ENCODE peak calls at places on chromosomes 11 and 22, in four cellular contexts. N, L, P and H are unnamed samples.

GRCh38 chr11:124762077-124762623 is at the start of gene ESAM:
- DNase-seq in N (no peak), L (peak; percentile 64), P (no peak), H (peak; percentile 76)

GRCh38 chr22:36463783-36464184 is 17.7 kb downstream of the TXN2 start:
- DNase-seq in N (no peak), L (no peak), P (no peak), H (no peak)

GRCh38 chr11:101327908-101328307 is 198.3 kb upstream of the PGR start:
- DNase-seq in N (no peak), L (no peak), P (no peak), H (no peak)

GRCh38 chr22:47625531-47626427 is 863.3 kb downstream of the TBC1D22A start:
- DNase-seq in N (no peak), L (no peak), P (no peak), H (no peak)

GRCh38 chr11:19242184-19242932 is 1.6 kb upstream of the E2F8 start:
- DNase-seq in N (no peak), L (peak; percentile 63), P (no peak), H (no peak)

GRCh38 chr22:47801541-47802245 is 1039.2 kb downstream of the TBC1D22A start:
- DNase-seq in N (no peak), L (no peak), P (no peak), H (no peak)

GRCh38 chr11:78313181-78313788 is 104.3 kb downstream of the GAB2 start:
- DNase-seq in N (no peak), L (no peak), P (peak; percentile 36), H (no peak)

GRCh38 chr22:34800265-34800664 is 265.7 kb upstream of the ISX start:
- DNase-seq in N (no peak), L (no peak), P (no peak), H (no peak)

GRCh38 chr11:61079416-61080150 is 22.7 kb upstream of the CD5 start:
- DNase-seq in N (no peak), L (no peak), P (no peak), H (no peak)

GRCh38 chr11:78343303-78343702 is 74.3 kb downstream of the GAB2 start:
- DNase-seq in N (no peak), L (no peak), P (no peak), H (no peak)

GRCh38 chr22:50072167-50072555 is 13.1 kb downstream of the MLC1 start:
- DNase-seq in N (no peak), L (no peak), P (no peak), H (no peak)
- TF ChIP-seq TAF1 in N (no peak), L (no peak), P (no peak), H (no peak)

GRCh38 chr11:43034341-43034740 is 277.5 kb upstream of the API5 start:
- DNase-seq in N (no peak), L (no peak), P (no peak), H (no peak)

DNA sequence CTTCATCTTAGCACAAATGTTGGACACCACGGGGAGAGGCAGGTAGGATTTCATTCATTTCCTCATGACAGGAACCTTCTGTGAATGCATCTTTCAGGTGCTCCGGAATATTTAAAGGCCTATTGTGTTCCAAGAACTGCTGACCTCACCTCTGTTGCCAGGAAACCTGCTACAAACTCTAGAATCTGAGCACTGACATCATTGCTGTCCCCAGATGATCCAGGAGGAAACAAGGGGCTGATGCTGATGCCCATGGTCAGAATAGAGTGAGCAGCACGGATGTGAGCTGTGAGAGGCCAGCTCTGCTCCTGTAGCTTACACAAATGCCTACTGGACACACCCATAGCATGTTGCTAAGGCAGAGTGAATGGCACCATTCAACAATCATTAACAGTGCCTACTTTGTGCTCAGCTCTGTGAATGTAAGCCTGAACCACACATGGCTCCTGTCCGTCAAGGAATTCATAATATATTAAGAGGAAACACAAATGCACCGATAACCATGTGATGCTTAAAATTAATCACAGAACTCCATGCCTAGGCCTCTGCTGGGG is 276.7 kb upstream of the API5 start:
- DNase-seq in N (no peak), L (no peak), P (no peak), H (no peak)
- TF ChIP-seq TAF1 in N (no peak), L (no peak), P (no peak), H (no peak)

DNA sequence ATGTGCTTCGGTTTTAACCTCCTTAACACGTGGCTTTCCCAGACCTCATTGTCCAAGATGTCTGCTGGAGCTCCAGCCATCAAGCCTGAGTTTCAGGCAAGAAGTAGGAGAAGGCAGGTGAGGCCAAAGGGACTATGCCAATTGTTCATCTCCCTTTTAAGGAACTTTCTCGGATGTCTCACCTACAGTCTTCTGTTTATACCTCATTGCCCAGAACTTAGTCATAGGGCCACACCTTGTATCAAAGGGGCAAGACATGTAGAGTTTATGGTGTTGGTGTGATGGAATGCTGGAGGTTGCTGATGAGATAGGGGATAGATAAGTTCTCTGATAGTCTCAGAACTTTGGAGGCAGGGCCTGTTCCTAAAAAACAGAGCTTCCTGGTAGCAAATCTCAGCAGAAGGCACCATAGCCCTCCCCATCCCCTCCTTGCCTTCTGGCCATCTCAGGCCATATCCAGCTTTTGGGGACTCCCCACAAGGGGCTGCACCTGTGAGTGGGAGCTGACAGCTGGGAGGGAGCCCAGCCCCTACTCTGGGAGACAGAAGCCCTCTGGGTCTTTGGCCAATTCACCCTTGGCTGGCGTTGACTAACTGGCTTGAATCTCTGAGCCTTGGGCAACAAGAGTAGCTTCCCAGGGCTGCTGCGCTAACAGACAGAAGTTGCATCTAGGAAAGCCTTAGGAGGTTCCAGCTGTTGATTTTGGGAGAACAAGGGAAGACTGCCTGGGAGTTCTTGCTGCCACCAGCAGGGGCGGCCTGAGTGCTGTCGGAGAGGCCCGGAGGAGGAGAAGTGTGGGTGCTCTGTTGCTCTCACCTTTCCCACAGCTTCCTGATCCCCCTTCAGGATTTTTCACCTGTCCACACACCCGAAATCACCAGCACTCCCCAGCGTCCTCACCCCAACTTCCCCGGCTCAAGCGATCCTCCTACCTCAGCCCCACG is 149.8 kb upstream of the THY1 start:
- DNase-seq in N (no peak), L (no peak), P (no peak), H (no peak)
- TF ChIP-seq TAF1 in N (no peak), L (no peak), P (no peak), H (no peak)

GRCh38 chr11:91265946-91266345 is 958.7 kb upstream of the FAT3 start:
- DNase-seq in N (no peak), L (no peak), P (no peak), H (no peak)
- TF ChIP-seq TAF1 in N (no peak), L (no peak), P (no peak), H (no peak)

GRCh38 chr11:46127150-46127638 is 5.9 kb upstream of the PHF21A start:
- DNase-seq in N (no peak), L (no peak), P (peak; percentile 85), H (no peak)
- TF ChIP-seq TAF1 in N (no peak), L (no peak), P (no peak), H (no peak)

GRCh38 chr11:47139878-47140277 is 36.8 kb downstream of the ARFGAP2 start:
- DNase-seq in N (no peak), L (no peak), P (no peak), H (no peak)

GRCh38 chr11:47144541-47144940 is 32.1 kb downstream of the ARFGAP2 start:
- DNase-seq in N (no peak), L (no peak), P (no peak), H (no peak)

GRCh38 chr11:47148274-47148673 is 28.4 kb downstream of the ARFGAP2 start:
- DNase-seq in N (no peak), L (no peak), P (no peak), H (no peak)

GRCh38 chr11:47147250-47147649 is 29.4 kb downstream of the ARFGAP2 start:
- DNase-seq in N (no peak), L (no peak), P (no peak), H (no peak)

GRCh38 chr11:47143322-47143721 is 33.4 kb downstream of the ARFGAP2 start:
- DNase-seq in N (no peak), L (no peak), P (no peak), H (no peak)
- TF ChIP-seq TAF1 in N (no peak), L (no peak), P (no peak), H (no peak)

GRCh38 chr22:45742866-45743450 is 71.3 kb downstream of the ATXN10 start:
- DNase-seq in N (no peak), L (no peak), P (peak; percentile 96), H (no peak)
- TF ChIP-seq TAF1 in N (no peak), L (no peak), P (no peak), H (no peak)

GRCh38 chr11:120123946-120124345 is 14.0 kb downstream of the TRIM29 start:
- DNase-seq in N (no peak), L (no peak), P (no peak), H (no peak)

GRCh38 chr11:120124355-120124754 is 13.6 kb downstream of the TRIM29 start:
- DNase-seq in N (no peak), L (no peak), P (no peak), H (no peak)

GRCh38 chr11:120121336-120121735 is 16.6 kb downstream of the TRIM29 start:
- DNase-seq in N (no peak), L (no peak), P (no peak), H (no peak)

GRCh38 chr11:120121914-120122473 is 15.9 kb downstream of the TRIM29 start:
- DNase-seq in N (no peak), L (no peak), P (peak; percentile 49), H (no peak)

GRCh38 chr11:120122921-120123683 is 14.8 kb downstream of the TRIM29 start:
- DNase-seq in N (no peak), L (no peak), P (no peak), H (no peak)
- TF ChIP-seq TAF1 in N (no peak), L (no peak), P (no peak), H (no peak)

GRCh38 chr11:64348611-64349387 is 8.8 kb downstream of the CCDC88B start:
- DNase-seq in N (no peak), L (no peak), P (peak; percentile 33), H (no peak)
- TF ChIP-seq TAF1 in N (no peak), L (no peak), P (no peak), H (no peak)

GRCh38 chr11:532512-533048 is 2.8 kb downstream of the HRAS start:
- DNase-seq in N (no peak), L (no peak), P (no peak), H (no peak)
- TF ChIP-seq TAF1 in N (no peak), L (no peak), P (no peak), H (no peak)